ENCODE peak calls at places on chromosomes 1 and 21, in six cellular contexts. E, P, Z, X, T and G are unnamed samples.

GRCh38 chr1:211135342-211135950 is 1.5 kb upstream of the KCNH1 start:
- DNase-seq in X (peak), E (no peak), T (no peak), Z (no peak), P (peak), G (no peak)

GRCh38 chr1:158039380-158039779 is 45.9 kb downstream of the KIRREL1 start:
- DNase-seq in Z (no peak), X (no peak), T (no peak), E (no peak), P (no peak), G (peak)

GRCh38 chr1:41340655-41341364 is 20.4 kb upstream of the FOXO6 start:
- DNase-seq in P (no peak), E (no peak), Z (no peak), T (no peak), X (no peak), G (no peak)

GRCh38 chr1:64476251-64476952 is 6.5 kb downstream of the CACHD1 start:
- DNase-seq in Z (peak), T (no peak), E (no peak), X (no peak), P (no peak), G (no peak)

GRCh38 chr1:168321945-168322344 is 41.3 kb downstream of the TBX19 start:
- DNase-seq in Z (no peak), X (peak), E (no peak), T (no peak), P (peak), G (no peak)

GRCh38 chr21:42845296-42845965 is 33.9 kb downstream of the WDR4 start:
- DNase-seq in Z (peak), T (peak), E (no peak), P (no peak), X (no peak), G (peak)

GRCh38 chr1:175511496-175511895 is 231.9 kb downstream of the TNR start:
- DNase-seq in T (no peak), E (no peak), X (no peak), Z (no peak), P (no peak), G (no peak)

GRCh38 chr1:44870096-44870495 is 27.0 kb upstream of the PTCH2 start:
- DNase-seq in X (no peak), Z (no peak), E (no peak), P (no peak), T (no peak), G (no peak)

GRCh38 chr1:21335750-21336168 is 45.5 kb upstream of the ECE1 start:
- DNase-seq in T (no peak), X (no peak), P (no peak), E (no peak), Z (no peak), G (peak)

GRCh38 chr1:42680921-42681683 is 1.1 kb upstream of the YBX1 start:
- DNase-seq in P (no peak), E (no peak), Z (no peak), X (peak), T (no peak), G (no peak)
- TF ChIP-seq POLR2A in P (no peak), E (no peak), Z (no peak), X (no peak), T (no peak), G (no peak)

DNA sequence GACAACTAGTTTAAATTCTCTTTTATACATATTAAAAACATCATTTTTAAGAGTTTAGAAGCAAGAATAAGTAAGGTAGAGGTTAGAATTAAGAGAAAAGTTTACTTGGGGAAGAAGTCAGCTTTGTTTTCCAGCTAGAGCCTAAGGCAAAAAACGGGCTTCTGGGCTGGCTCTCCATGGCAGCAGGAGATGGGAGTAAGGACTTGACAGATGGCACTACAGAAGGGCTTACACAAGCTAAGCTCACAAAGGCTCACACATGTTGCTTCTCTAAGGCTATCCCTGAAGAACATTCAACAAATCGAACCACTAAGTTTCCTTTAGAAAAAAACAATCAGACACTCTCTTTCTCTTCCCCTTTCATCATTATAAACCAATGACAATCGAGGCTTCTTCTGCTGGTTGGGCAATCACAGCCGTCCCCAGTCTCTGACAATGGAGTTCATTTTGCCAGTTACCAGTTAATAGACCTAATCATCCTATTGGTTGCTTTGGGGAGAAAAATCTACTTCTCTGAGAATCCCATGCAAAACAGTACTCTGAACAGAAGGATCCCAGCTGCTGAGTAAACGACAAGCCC is 40.5 kb downstream of the TRIT1 start:
- DNase-seq in E (no peak), P (no peak), X (no peak), Z (no peak), T (no peak), G (no peak)
- H3K27ac ChIP-seq in E (no peak), P (no peak), X (no peak), Z (no peak), T (no peak), G (no peak)

DNA sequence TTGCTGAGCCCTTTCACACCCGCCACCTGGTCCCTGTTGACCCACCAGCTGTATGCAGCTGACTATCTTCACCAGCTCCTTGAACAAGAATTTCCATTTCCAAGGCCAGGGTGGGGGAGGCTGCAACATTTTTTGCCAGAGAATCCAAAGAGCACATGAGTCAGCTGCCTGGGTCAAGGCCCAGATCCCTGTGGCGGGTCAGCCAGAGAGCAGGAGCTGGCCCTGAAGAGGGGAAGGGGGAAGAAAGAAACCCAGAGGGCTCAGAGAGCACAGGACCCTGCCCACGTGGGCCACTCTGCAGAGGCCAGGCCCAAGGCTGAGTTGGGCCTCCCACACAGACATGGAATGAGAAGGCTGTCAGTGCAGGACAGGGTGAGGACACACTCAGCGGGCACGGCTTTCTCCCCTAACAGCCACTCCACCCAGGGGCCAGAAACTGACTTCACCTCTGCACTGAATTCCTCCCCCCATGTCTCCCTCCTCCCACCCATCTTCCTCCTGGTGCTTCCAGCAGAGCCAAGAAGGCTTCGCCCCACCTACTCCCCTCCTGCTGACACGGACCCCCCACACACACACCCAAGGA is 28.9 kb downstream of the S100A6 start:
- DNase-seq in Z (peak), T (peak), X (no peak), P (no peak), E (peak), G (no peak)
- TF ChIP-seq POLR2AphosphoS5 in Z (peak), T (no peak), X (no peak), P (peak), E (peak), G (peak)

GRCh38 chr1:200410566-200410878 is 686 bp upstream of the ZNF281 start:
- DNase-seq in E (no peak), X (no peak), Z (peak), T (no peak), P (peak), G (no peak)

GRCh38 chr1:200411406-200412257 is 1.8 kb upstream of the ZNF281 start:
- DNase-seq in X (no peak), E (no peak), T (no peak), P (no peak), Z (no peak), G (no peak)

GRCh38 chr1:200406161-200406797 is 3.6 kb downstream of the ZNF281 start:
- DNase-seq in P (no peak), E (no peak), X (no peak), Z (no peak), T (no peak), G (no peak)

GRCh38 chr1:200409203-200409760 is 554 bp downstream of the ZNF281 start:
- DNase-seq in T (no peak), E (no peak), P (no peak), Z (peak), X (peak), G (peak)

GRCh38 chr1:200409761-200410565 is at the start of gene ZNF281:
- DNase-seq in T (peak), Z (peak), E (no peak), X (peak), P (peak), G (peak)
- TF ChIP-seq POLR2A in T (no peak), Z (peak), E (peak), X (peak), P (no peak), G (no peak)

DNA sequence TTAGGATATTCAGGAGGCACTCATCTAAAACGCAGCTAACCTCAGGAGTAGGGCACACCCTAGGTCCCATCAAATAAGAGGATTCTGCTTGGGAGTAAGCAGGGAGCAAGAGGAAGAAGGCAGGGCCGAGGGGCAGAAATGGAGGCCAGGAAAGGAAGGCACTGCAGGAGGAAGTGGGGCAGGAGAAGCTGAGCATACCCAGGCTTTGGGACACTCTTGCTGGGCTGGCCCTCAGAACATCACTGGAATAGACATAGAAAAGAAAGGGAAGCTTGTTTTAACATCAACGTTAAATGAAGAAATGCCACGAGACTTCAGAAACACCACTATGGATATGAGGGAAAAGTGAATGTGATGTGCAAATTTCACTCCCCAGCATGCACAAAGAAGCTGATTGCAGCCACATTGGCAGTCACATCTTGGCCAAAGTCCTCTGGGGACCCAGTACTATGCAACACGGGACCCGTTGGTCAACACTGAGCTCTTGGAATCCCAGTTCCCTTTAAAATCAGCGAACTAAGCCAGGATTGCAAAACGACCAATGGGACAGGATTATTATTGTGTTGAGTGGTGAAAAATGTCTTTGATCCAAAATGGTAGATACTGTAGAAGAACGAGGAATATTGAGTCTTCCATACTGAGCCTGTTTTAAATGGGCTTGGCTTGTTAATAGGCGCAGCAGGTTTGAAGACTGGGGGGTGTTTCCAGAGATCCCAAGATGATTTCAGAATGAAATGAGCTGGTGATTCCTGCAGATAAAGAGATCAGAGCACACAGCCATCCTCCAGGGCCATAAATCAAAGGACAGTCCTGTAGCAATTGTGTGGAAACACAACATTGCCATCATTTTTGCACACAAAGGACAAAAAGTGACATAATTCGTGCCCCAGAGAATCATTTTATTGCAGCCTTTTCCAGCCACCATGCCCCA is 152.4 kb downstream of the TOMM20 start:
- DNase-seq in E (no peak), X (no peak), T (peak), P (no peak), Z (peak), G (no peak)
- H3K27ac ChIP-seq in E (peak), X (peak), T (peak), P (peak), Z (peak), G (no peak)

GRCh38 chr1:182410620-182411273 is 10.3 kb upstream of the TEDDM1 start:
- DNase-seq in T (no peak), E (no peak), P (no peak), X (no peak), Z (no peak), G (no peak)
- TF ChIP-seq POLR2AphosphoS5 in T (no peak), E (no peak), P (no peak), X (no peak), Z (no peak), G (no peak)

GRCh38 chr1:46616277-46617107 is at the start of gene MOB3C:
- DNase-seq in P (no peak), T (peak), X (peak), Z (peak), E (no peak), G (peak)
- TF ChIP-seq POLR2A in P (no peak), T (peak), X (peak), Z (peak), E (peak), G (no peak)

GRCh38 chr1:94326329-94326728 is 88.9 kb upstream of the ARHGAP29 start:
- DNase-seq in T (no peak), P (no peak), X (no peak), Z (no peak), E (no peak), G (no peak)
- H3K27ac ChIP-seq in T (peak), P (peak), X (no peak), Z (peak), E (peak), G (peak)

GRCh38 chr1:200894712-200895447 is at the start of gene INAVA:
- DNase-seq in X (no peak), Z (peak), E (no peak), P (peak), T (no peak), G (peak)
- TF ChIP-seq POLR2AphosphoS5 in X (no peak), Z (peak), E (peak), P (peak), T (no peak), G (no peak)